ENCODE peak calls at places on chromosomes 7 and 10, in four cellular contexts. One of them, this sample, is unnamed. For H3K4me1, the result is how much of the 10 kb centered on the place peaks cover.

GRCh38 chr10:85791846-85792532 is 574.6 kb downstream of the GRID1 start:
- DNase-seq in GM12878: no peak
- DNase-seq in K562: no peak
- DNase-seq in HepG2: no peak
- DNase-seq in this sample: no peak

GRCh38 chr10:124705021-124705740 is 39.0 kb downstream of the FAM53B start:
- DNase-seq in GM12878: no peak
- DNase-seq in K562: no peak
- DNase-seq in HepG2: no peak
- DNase-seq in this sample: no peak

GRCh38 chr10:27822286-27822685 is 76.7 kb upstream of the MKX start:
- DNase-seq in K562: no peak
- DNase-seq in GM12878: no peak
- DNase-seq in HepG2: no peak
- DNase-seq in this sample: no peak

GRCh38 chr7:44067064-44067951 is 1.9 kb upstream of the PGAM2 start:
- DNase-seq in K562: no peak
- DNase-seq in HepG2: no peak
- DNase-seq in GM12878: no peak
- DNase-seq in this sample: no peak

GRCh38 chr7:16189026-16189715 is 232.2 kb downstream of the CRPPA start:
- DNase-seq in K562: no peak
- DNase-seq in GM12878: no peak
- DNase-seq in HepG2: no peak
- DNase-seq in this sample: no peak

GRCh38 chr7:69808401-69808800 is 210.1 kb downstream of the AUTS2 start:
- DNase-seq in K562: no peak
- DNase-seq in GM12878: no peak
- DNase-seq in HepG2: no peak
- DNase-seq in this sample: no peak

GRCh38 chr7:24214670-24215069 is 69.3 kb upstream of the NPY start:
- DNase-seq in K562: no peak
- DNase-seq in HepG2: no peak
- DNase-seq in GM12878: no peak
- DNase-seq in this sample: no peak

GRCh38 chr7:19928247-19928646 is 154.8 kb upstream of the TMEM196 start:
- DNase-seq in HepG2: no peak
- DNase-seq in K562: no peak
- DNase-seq in GM12878: peak
- DNase-seq in this sample: no peak

GRCh38 chr7:151426486-151426905 is 13.4 kb downstream of the CRYGN start:
- DNase-seq in HepG2: no peak
- DNase-seq in K562: no peak
- DNase-seq in GM12878: no peak
- DNase-seq in this sample: no peak

GRCh38 chr10:125155101-125155500 is 5.3 kb downstream of the CTBP2 start:
- DNase-seq in GM12878: no peak
- DNase-seq in HepG2: no peak
- DNase-seq in K562: no peak
- DNase-seq in this sample: no peak

GRCh38 chr10:72329290-72330058 is 25.2 kb downstream of the DNAJB12 start:
- DNase-seq in GM12878: no peak
- DNase-seq in K562: no peak
- DNase-seq in HepG2: no peak
- DNase-seq in this sample: no peak

GRCh38 chr7:114765331-114766125 is 156.4 kb upstream of the MDFIC start:
- DNase-seq in GM12878: no peak
- DNase-seq in K562: no peak
- DNase-seq in HepG2: no peak
- DNase-seq in this sample: no peak

GRCh38 chr10:114110174-114110972 is 63.6 kb downstream of the CCDC186 start:
- DNase-seq in GM12878: no peak
- DNase-seq in HepG2: no peak
- DNase-seq in K562: no peak
- DNase-seq in this sample: no peak

GRCh38 chr7:147722119-147722518 is 868.4 kb upstream of the C7orf33 start:
- DNase-seq in GM12878: no peak
- DNase-seq in HepG2: no peak
- DNase-seq in K562: no peak
- DNase-seq in this sample: no peak
- TF ChIP-seq POLR2AphosphoS5 in GM12878: no peak
- TF ChIP-seq POLR2AphosphoS5 in HepG2: no peak
- TF ChIP-seq POLR2AphosphoS5 in K562: no peak
- TF ChIP-seq POLR2AphosphoS5 in this sample: no peak

GRCh38 chr10:130994845-130995244 is 316.7 kb downstream of the TCERG1L start:
- DNase-seq in GM12878: no peak
- DNase-seq in HepG2: no peak
- DNase-seq in K562: no peak
- DNase-seq in this sample: no peak
- H3K4me1 ChIP-seq in GM12878: under half
- H3K4me1 ChIP-seq in HepG2: under half
- H3K4me1 ChIP-seq in K562: under half
- H3K4me1 ChIP-seq in this sample: under half

DNA sequence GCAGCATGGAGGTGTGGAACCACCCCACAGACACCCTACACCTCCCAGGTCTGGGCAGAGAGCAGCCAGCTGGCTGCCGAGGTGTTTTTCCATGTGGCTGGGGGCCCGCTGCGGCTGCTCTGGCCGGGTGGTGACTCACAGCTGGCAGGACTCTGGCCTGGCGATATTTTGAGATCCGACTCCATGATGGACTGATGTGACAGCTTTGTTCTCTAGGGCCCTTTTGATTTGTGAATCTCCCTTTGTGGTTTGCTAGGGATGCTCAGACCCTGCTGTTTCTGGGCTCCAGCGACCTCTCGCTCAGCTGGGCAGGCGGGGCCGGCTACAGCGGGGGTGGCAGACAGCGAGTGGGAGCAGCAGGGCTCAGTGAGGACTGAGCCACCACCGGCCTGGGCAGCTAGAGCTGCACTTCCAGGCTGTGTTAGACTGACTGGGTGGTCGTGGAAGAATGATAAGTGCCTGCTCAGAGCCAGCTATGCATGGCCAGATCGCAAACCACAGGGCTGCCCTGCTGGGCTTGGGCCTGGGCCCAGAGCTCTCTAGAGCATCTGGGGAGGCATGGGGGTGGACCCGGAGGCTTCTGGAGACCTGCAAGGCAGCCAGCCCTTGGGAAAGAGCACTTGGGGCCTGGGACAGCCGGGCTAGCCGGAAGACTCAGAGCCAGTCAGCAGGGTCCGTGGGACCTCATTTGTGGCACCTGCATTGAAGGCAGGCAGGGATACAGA is 46.2 kb upstream of the GDF10 start:
- DNase-seq in K562: no peak
- DNase-seq in HepG2: no peak
- DNase-seq in GM12878: no peak
- DNase-seq in this sample: peak
- TF ChIP-seq HDAC6 in K562: no peak
- TF ChIP-seq HDAC6 in HepG2: no peak
- TF ChIP-seq HDAC6 in GM12878: no peak
- TF ChIP-seq HDAC6 in this sample: no peak

GRCh38 chr7:157391036-157391710 is 54.4 kb downstream of the DNAJB6 start:
- DNase-seq in HepG2: no peak
- DNase-seq in K562: no peak
- DNase-seq in GM12878: no peak
- DNase-seq in this sample: no peak

GRCh38 chr7:157383868-157384267 is 47.1 kb downstream of the DNAJB6 start:
- DNase-seq in K562: no peak
- DNase-seq in GM12878: no peak
- DNase-seq in HepG2: no peak
- DNase-seq in this sample: no peak

GRCh38 chr7:157384301-157384700 is 47.5 kb downstream of the DNAJB6 start:
- DNase-seq in HepG2: no peak
- DNase-seq in K562: no peak
- DNase-seq in GM12878: no peak
- DNase-seq in this sample: no peak

GRCh38 chr7:157389951-157390730 is 53.3 kb downstream of the DNAJB6 start:
- DNase-seq in K562: no peak
- DNase-seq in HepG2: no peak
- DNase-seq in GM12878: no peak
- DNase-seq in this sample: no peak

GRCh38 chr7:157386979-157387800 is 50.4 kb downstream of the DNAJB6 start:
- DNase-seq in K562: peak
- DNase-seq in HepG2: peak
- DNase-seq in GM12878: peak
- DNase-seq in this sample: peak
- TF ChIP-seq POLR2AphosphoS5 in K562: peak
- TF ChIP-seq POLR2AphosphoS5 in HepG2: no peak
- TF ChIP-seq POLR2AphosphoS5 in GM12878: no peak
- TF ChIP-seq POLR2AphosphoS5 in this sample: peak

DNA sequence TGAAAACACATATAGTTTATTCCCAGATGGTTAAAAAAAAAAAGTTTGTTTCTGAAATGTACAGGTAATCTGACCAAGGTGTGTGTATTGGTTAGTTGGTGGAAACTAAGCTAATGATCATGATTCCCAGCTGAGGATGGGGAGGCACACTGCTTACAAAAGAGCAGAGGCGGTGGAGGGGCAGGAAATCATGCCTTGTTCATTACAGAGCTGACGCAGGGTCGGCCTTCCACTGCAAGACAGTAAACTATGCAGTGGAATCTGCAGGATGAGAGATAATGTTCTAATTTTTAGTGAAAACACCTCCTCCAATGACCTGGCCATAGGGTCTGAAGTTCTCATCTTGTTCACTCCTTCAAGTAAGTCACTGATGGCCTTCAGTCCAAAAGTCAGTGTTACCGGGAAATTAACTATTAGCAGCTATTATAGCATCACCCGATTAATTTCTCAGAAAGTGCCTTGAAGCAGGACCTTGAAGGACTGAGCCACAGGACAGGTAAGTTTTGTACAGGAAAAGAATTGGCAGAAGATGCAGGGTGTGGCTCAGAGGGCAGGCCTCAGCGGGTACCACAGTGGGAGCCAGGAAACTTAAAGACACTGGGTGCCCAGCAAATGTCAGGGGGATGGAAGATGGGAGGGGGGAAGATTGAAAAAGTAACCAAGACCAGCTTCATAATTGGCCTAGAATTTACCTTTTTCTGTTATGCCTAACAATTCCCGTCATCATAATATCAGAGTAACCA is 36.0 kb downstream of the MYOF start:
- DNase-seq in K562: no peak
- DNase-seq in HepG2: no peak
- DNase-seq in GM12878: no peak
- DNase-seq in this sample: no peak
- H3K4me1 ChIP-seq in K562: under half
- H3K4me1 ChIP-seq in HepG2: under half
- H3K4me1 ChIP-seq in GM12878: under half
- H3K4me1 ChIP-seq in this sample: under half

GRCh38 chr7:93566876-93567275 is 7.6 kb downstream of the CALCR start:
- DNase-seq in K562: no peak
- DNase-seq in HepG2: no peak
- DNase-seq in GM12878: no peak
- DNase-seq in this sample: no peak
- TF ChIP-seq HDAC6 in K562: no peak
- TF ChIP-seq HDAC6 in HepG2: no peak
- TF ChIP-seq HDAC6 in GM12878: no peak
- TF ChIP-seq HDAC6 in this sample: no peak

GRCh38 chr7:33774762-33775523 is 130.4 kb upstream of the BMPER start:
- DNase-seq in GM12878: no peak
- DNase-seq in HepG2: no peak
- DNase-seq in K562: no peak
- DNase-seq in this sample: no peak
- TF ChIP-seq POLR2AphosphoS5 in GM12878: no peak
- TF ChIP-seq POLR2AphosphoS5 in HepG2: no peak
- TF ChIP-seq POLR2AphosphoS5 in K562: no peak
- TF ChIP-seq POLR2AphosphoS5 in this sample: no peak

DNA sequence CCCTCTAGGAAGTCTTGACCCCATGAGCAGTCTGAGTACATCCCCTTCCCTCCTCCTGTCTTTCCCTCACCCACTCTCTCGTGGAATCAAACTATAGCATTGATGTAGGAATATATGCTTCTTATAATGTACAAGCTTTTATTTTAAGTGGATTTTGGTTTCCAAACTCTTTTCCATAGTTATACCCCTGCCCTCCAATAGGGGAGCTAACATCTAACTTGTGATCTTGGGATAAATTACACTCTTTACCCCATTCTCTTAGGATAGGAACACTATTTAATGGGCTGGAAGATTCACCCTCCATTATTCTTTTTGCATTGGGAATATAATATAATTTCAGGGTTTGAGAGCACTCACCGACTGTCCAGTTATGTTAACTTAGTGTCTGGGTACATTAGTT is 465.9 kb downstream of the GATA3 start:
- DNase-seq in K562: no peak
- DNase-seq in GM12878: no peak
- DNase-seq in HepG2: no peak
- DNase-seq in this sample: no peak
- H3K4me1 ChIP-seq in K562: under half
- H3K4me1 ChIP-seq in GM12878: under half
- H3K4me1 ChIP-seq in HepG2: under half
- H3K4me1 ChIP-seq in this sample: under half